ENCODE peak calls at places on chromosomes 5 and 9, in nine cellular contexts. V, U, L, Y, Q, H, Z, N and T are unnamed samples.

GRCh38 chr9:13111778-13112177 is 167.7 kb downstream of the MPDZ start:
- DNase-seq in V (no peak), U (no peak), L (no peak), Y (no peak), Q (no peak), H (no peak), Z (no peak), N (no peak), T (no peak)

GRCh38 chr9:504921-505821 is 290.5 kb downstream of the DOCK8 start:
- DNase-seq in V (no peak), U (peak), L (peak), Y (no peak), Q (peak), H (no peak), Z (peak), N (no peak), T (no peak)

GRCh38 chr5:159779481-159779880 is 136.8 kb upstream of the ADRA1B start:
- DNase-seq in V (no peak), U (no peak), L (no peak), Y (no peak), Q (no peak), H (no peak), Z (no peak), N (no peak), T (no peak)

GRCh38 chr9:127977877-127978647 is 2.7 kb downstream of the EEIG1 start:
- DNase-seq in V (peak), U (no peak), L (no peak), Y (peak), Q (no peak), H (no peak), Z (no peak), N (peak), T (no peak)

GRCh38 chr5:154857091-154857533 is 1.3 kb upstream of the CNOT8 start:
- DNase-seq in V (no peak), U (no peak), L (no peak), Y (no peak), Q (no peak), H (no peak), Z (peak), N (peak), T (no peak)

GRCh38 chr9:74494490-74494889 is 2.6 kb upstream of the RORB start:
- DNase-seq in V (no peak), U (no peak), L (no peak), Y (no peak), Q (no peak), H (no peak), Z (no peak), N (no peak), T (no peak)

GRCh38 chr5:172713113-172713808 is 57.7 kb downstream of the DUSP1 start:
- DNase-seq in V (no peak), U (peak), L (peak), Y (peak), Q (no peak), H (no peak), Z (peak), N (peak), T (peak)

GRCh38 chr5:156128026-156128425 is 198.9 kb upstream of the SGCD start:
- DNase-seq in V (no peak), U (no peak), L (no peak), Y (no peak), Q (no peak), H (no peak), Z (no peak), N (no peak), T (no peak)

GRCh38 chr9:127049044-127049443 is 73.4 kb downstream of the ANGPTL2 start:
- DNase-seq in V (peak), U (peak), L (no peak), Y (peak), Q (peak), H (no peak), Z (no peak), N (peak), T (peak)

GRCh38 chr5:132300572-132301340 is 6.6 kb downstream of the SLC22A4 start:
- DNase-seq in V (no peak), U (no peak), L (no peak), Y (no peak), Q (no peak), H (no peak), Z (no peak), N (no peak), T (no peak)

GRCh38 chr5:137734962-137735530 is 843 bp downstream of the KLHL3 start:
- DNase-seq in V (no peak), U (no peak), L (peak), Y (no peak), Q (no peak), H (peak), Z (peak), N (peak), T (no peak)

GRCh38 chr9:89870207-89870606 is 265.4 kb downstream of the GADD45G start:
- DNase-seq in V (peak), U (no peak), L (no peak), Y (no peak), Q (no peak), H (no peak), Z (no peak), N (peak), T (no peak)

GRCh38 chr9:95317119-95317892 is at the start of gene FANCC:
- DNase-seq in V (peak), U (peak), L (peak), Y (peak), Q (peak), H (peak), Z (peak), N (peak), T (peak)

GRCh38 chr9:91577540-91577939 is 153.9 kb upstream of the NFIL3 start:
- DNase-seq in V (no peak), U (no peak), L (no peak), Y (no peak), Q (no peak), H (no peak), Z (no peak), N (no peak), T (no peak)

GRCh38 chr5:54900906-54901725 is 84.3 kb downstream of the ESM1 start:
- DNase-seq in V (peak), U (no peak), L (no peak), Y (no peak), Q (no peak), H (no peak), Z (no peak), N (peak), T (no peak)